ENCODE peak calls at places on chromosomes 5 and 9, in ten cellular contexts. H, O, J, C, E, F, Q, X, D and P are unnamed samples.

GRCh38 chr5:135625961-135626360 is 47.2 kb upstream of the CXCL14 start:
- DNase-seq in O (no peak), D (no peak), F (no peak), E (no peak), C (no peak), J (no peak), X (no peak), H (no peak), Q (no peak), P (no peak)

GRCh38 chr9:129609486-129610192 is 11.3 kb downstream of the C9orf50 start:
- DNase-seq in F (no peak), Q (peak; percentile 85), D (peak; percentile 65), J (peak; percentile 71), C (peak; percentile 57), O (no peak), H (peak; percentile 57), E (peak; percentile 68), X (peak; percentile 65), P (peak; percentile 82)

GRCh38 chr5:146193291-146193690 is 10.1 kb upstream of the RBM27 start:
- DNase-seq in O (no peak), D (peak; percentile 49), Q (no peak), H (no peak), J (no peak), E (peak; percentile 58), C (no peak), X (no peak), F (peak; percentile 49), P (no peak)

GRCh38 chr9:34086889-34087288 is 38.2 kb upstream of the UBAP2 start:
- DNase-seq in J (no peak), C (no peak), E (no peak), X (no peak), Q (peak; percentile 22), H (no peak), F (peak; percentile 6), D (no peak), O (no peak), P (no peak)

GRCh38 chr5:131198625-131199024 is 27.9 kb downstream of the LYRM7 start:
- DNase-seq in C (no peak), H (no peak), E (peak; percentile 45), X (no peak), F (peak; percentile 78), O (no peak), Q (no peak), D (peak; percentile 9), J (peak; percentile 25), P (no peak)

GRCh38 chr5:73612799-73613198 is 13.2 kb upstream of the ARHGEF28 start:
- DNase-seq in D (no peak), Q (no peak), E (no peak), C (no peak), F (no peak), O (no peak), X (no peak), J (no peak), H (no peak), P (no peak)

GRCh38 chr9:82031538-82032280 is 43.1 kb downstream of the SPATA31D1 start:
- DNase-seq in E (peak; percentile 87), D (peak; percentile 92), F (peak; percentile 88), O (peak; percentile 68), J (peak; percentile 80), H (peak; percentile 29), Q (no peak), X (peak; percentile 37), C (peak; percentile 21), P (no peak)

GRCh38 chr9:27528278-27528885 is 1.2 kb downstream of the MOB3B start:
- DNase-seq in E (peak; percentile 70), H (peak; percentile 69), X (peak; percentile 87), F (peak; percentile 21), J (peak; percentile 46), O (peak; percentile 87), Q (peak; percentile 92), C (peak; percentile 50), D (peak; percentile 74), P (peak; percentile 89)

GRCh38 chr9:125908138-125908537 is 161.0 kb downstream of the PBX3 start:
- DNase-seq in D (no peak), C (no peak), O (no peak), X (no peak), J (no peak), H (no peak), E (peak; percentile 15), F (no peak), Q (no peak), P (no peak)

GRCh38 chr5:142906863-142907671 is 136.9 kb downstream of the ARHGAP26 start:
- DNase-seq in E (peak; percentile 60), Q (no peak), O (peak; percentile 64), F (peak; percentile 96), H (peak; percentile 18), D (peak; percentile 60), C (no peak), X (peak; percentile 35), J (peak; percentile 66), P (no peak)

GRCh38 chr9:32954642-32955041 is 46.8 kb downstream of the APTX start:
- DNase-seq in J (peak; percentile 89), E (peak; percentile 84), C (no peak), H (no peak), X (no peak), D (peak; percentile 64), F (peak; percentile 63), Q (no peak), O (no peak), P (no peak)

GRCh38 chr5:87022415-87022814 is 245.3 kb upstream of the RASA1 start:
- DNase-seq in X (no peak), D (no peak), C (no peak), E (no peak), O (no peak), Q (peak; percentile 42), F (no peak), H (no peak), J (no peak), P (no peak)

GRCh38 chr5:74206571-74207550 is 433.7 kb downstream of the ENC1 start:
- DNase-seq in E (peak; percentile 89), C (peak; percentile 74), F (peak; percentile 78), X (peak; percentile 58), H (peak; percentile 65), D (peak; percentile 89), Q (no peak), O (peak; percentile 86), J (peak; percentile 90), P (no peak)

GRCh38 chr5:134125195-134126015 is 10.9 kb downstream of the TCF7 start:
- DNase-seq in H (no peak), F (peak; percentile 96), D (peak; percentile 57), C (peak; percentile 77), E (peak; percentile 95), J (peak; percentile 95), O (peak; percentile 75), X (peak; percentile 49), Q (no peak), P (no peak)

GRCh38 chr9:93132946-93133640 is 958 bp downstream of the NINJ1 start:
- DNase-seq in H (no peak), D (peak; percentile 45), O (no peak), F (no peak), J (no peak), X (peak; percentile 52), C (peak; percentile 32), Q (peak; percentile 86), E (no peak), P (peak; percentile 83)

GRCh38 chr5:127906562-127907204 is 176.9 kb upstream of the SLC12A2 start:
- DNase-seq in C (no peak), E (no peak), O (no peak), X (no peak), D (no peak), F (no peak), H (no peak), Q (no peak), J (no peak), P (no peak)

GRCh38 chr9:75027187-75028107 is 646 bp downstream of the CARNMT1 start:
- DNase-seq in F (peak; percentile 45), H (peak; percentile 65), Q (peak; percentile 93), D (peak; percentile 46), E (peak; percentile 44), X (peak; percentile 51), J (peak; percentile 33), C (peak; percentile 60), O (peak; percentile 83), P (peak; percentile 81)

DNA sequence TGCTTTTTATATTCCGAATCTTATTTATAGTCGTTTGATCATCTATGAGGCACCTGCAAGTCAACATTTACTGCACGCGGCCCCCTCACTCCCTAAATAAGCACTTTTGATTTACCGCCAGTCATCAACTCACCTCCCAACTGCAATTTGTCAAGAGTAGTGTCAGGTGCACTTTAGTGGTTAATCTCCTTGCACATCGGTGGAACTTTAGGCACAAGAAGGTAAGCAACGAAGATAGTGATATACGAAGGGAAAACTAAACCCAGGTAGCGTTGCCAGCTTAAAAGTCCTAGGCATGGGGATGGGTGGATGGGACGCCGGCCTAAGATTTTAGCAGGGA is 513 bp upstream of the RNF180 start:
- DNase-seq in H (no peak), O (no peak), C (no peak), E (peak; percentile 0), J (no peak), X (no peak), Q (no peak), F (no peak), D (no peak), P (no peak)
- H3K4me3 ChIP-seq in H (peak overlapping the region; percentile 94), O (peak overlapping the region; percentile 92), C (peak overlapping the region; percentile 32), E (peak overlapping the region; percentile 67), J (peak overlapping the region; percentile 54), X (peak overlapping the region; percentile 85), Q (peak overlapping the region; percentile 56), F (no peak overlapping the region), D (peak overlapping the region; percentile 50), P (peak overlapping the region; percentile 91)

DNA sequence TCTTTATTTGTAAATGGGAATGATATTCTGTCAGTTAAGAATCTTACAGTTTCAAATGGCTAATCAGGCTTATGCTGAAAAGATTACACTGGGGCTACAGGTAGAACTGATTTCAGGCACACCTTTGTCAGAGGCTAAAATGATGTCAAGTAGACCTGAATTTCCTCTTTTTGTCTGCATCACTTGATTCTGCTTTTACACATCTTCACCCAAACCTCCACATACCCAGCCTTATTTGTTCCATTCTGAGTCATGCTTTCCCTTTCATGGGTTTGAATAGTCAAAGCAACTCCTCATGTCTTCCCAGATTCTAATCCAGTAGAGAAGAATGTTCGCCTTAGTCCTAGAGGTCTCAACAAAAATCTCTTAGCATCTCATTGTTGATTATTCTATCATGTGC is 156.4 kb downstream of the CWC27 start:
- DNase-seq in Q (no peak), D (no peak), H (no peak), O (no peak), E (no peak), J (no peak), C (no peak), F (no peak), X (no peak), P (no peak)
- TF ChIP-seq CTCF in Q (no peak), D (no peak), H (no peak), O (no peak), E (no peak), J (no peak), C (no peak), F (no peak), X (no peak), P (no peak)

GRCh38 chr9:97128919-97129318 is 90.0 kb upstream of the CTSV start:
- DNase-seq in C (no peak), D (no peak), X (no peak), O (no peak), J (no peak), E (no peak), Q (no peak), H (no peak), F (no peak), P (no peak)

GRCh38 chr9:97124256-97124655 is 85.3 kb upstream of the CTSV start:
- DNase-seq in H (no peak), X (no peak), C (no peak), D (no peak), Q (no peak), O (no peak), F (no peak), J (no peak), E (no peak), P (no peak)
- H3K4me3 ChIP-seq in H (no peak overlapping the region), X (no peak overlapping the region), C (no peak overlapping the region), D (no peak overlapping the region), Q (no peak overlapping the region), O (no peak overlapping the region), F (no peak overlapping the region), J (no peak overlapping the region), E (no peak overlapping the region), P (no peak overlapping the region)

GRCh38 chr9:7342229-7342628 is 457.3 kb downstream of the DMAC1 start:
- DNase-seq in J (no peak), D (peak; percentile 44), H (no peak), Q (no peak), O (no peak), C (no peak), X (no peak), E (no peak), F (no peak), P (no peak)
- TF ChIP-seq CTCF in J (peak; percentile 37), D (peak; percentile 43), H (peak; percentile 34), Q (no peak), O (peak; percentile 10), C (no peak), X (no peak), E (peak; percentile 54), F (peak; percentile 24), P (no peak)